ENCODE peak calls at places on chromosomes 5 and 9, in four cellular contexts. C is Panc1; K is lower lobe of right lung; Q is activated CD8-positive, alpha-beta memory T cell treated with anti-CD3 and anti-CD28 coated beads, Interleukin-2, amount 10 ng/mL, durations not matched to agents 7 days and 5 days. T is an unnamed sample.

GRCh38 chr9:133521122-133522072 is 3.4 kb downstream of the MYMK start:
- ATAC-seq in C (no peak), K (no peak), Q (no peak), T (no peak)

GRCh38 chr9:18976368-18977238 is 56.4 kb downstream of the SAXO1 start:
- ATAC-seq in C (no peak), K (no peak), Q (no peak), T (no peak)

GRCh38 chr9:80070071-80070742 is 498.4 kb downstream of the TLE4 start:
- ATAC-seq in C (no peak), K (no peak), Q (no peak), T (no peak)

GRCh38 chr9:4769321-4770080 is 23.2 kb upstream of the RCL1 start:
- ATAC-seq in C (no peak), K (no peak), Q (peak), T (peak)

GRCh38 chr9:17962747-17963146 is 383.9 kb downstream of the SH3GL2 start:
- ATAC-seq in C (no peak), K (no peak), Q (no peak), T (no peak)

GRCh38 chr9:108911820-108912219 is 22.1 kb downstream of the ELP1 start:
- ATAC-seq in C (no peak), K (no peak), Q (no peak), T (no peak)

GRCh38 chr9:33690156-33690908 is 105.0 kb upstream of the PRSS3 start:
- ATAC-seq in C (no peak), K (no peak), Q (no peak), T (no peak)

GRCh38 chr5:93296338-93296737 is 284.7 kb downstream of the NR2F1-AS1 start:
- ATAC-seq in C (no peak), K (no peak), Q (no peak), T (no peak)

GRCh38 chr5:14415516-14416074 is 166.0 kb upstream of the OTULINL start:
- ATAC-seq in C (no peak), K (no peak), Q (peak), T (no peak)

GRCh38 chr9:132041825-132042224 is 37.8 kb downstream of the MED27 start:
- ATAC-seq in C (no peak), K (no peak), Q (no peak), T (no peak)

GRCh38 chr5:68233075-68233474 is 17.5 kb downstream of the PIK3R1 start:
- ATAC-seq in C (no peak), K (no peak), Q (no peak), T (no peak)

T was measured in esophagus mucosa.